ENCODE peak calls at places on chromosomes 4 and X, in four cellular contexts. One of them, this sample, is unnamed.

GRCh38 chr4:166535865-166536264 is 662.8 kb downstream of the TLL1 start:
- DNase-seq in endodermal cell: no peak
- DNase-seq in neuronal stem cell: no peak
- DNase-seq in neural progenitor cell: no peak
- DNase-seq in this sample: no peak

GRCh38 chrX:3221643-3222042 is 124.8 kb downstream of the MXRA5 start:
- DNase-seq in endodermal cell: no peak
- DNase-seq in neuronal stem cell: no peak
- DNase-seq in neural progenitor cell: no peak
- DNase-seq in this sample: no peak

GRCh38 chrX:133786382-133786781 is 199.0 kb downstream of the GPC3 start:
- DNase-seq in endodermal cell: no peak
- DNase-seq in neuronal stem cell: no peak
- DNase-seq in neural progenitor cell: no peak
- DNase-seq in this sample: no peak

GRCh38 chrX:154991476-154991875 is 31.0 kb downstream of the F8 start:
- DNase-seq in endodermal cell: no peak
- DNase-seq in neuronal stem cell: no peak
- DNase-seq in neural progenitor cell: no peak
- DNase-seq in this sample: no peak

GRCh38 chr4:149121015-149121404 is 678.8 kb upstream of the NR3C2 start:
- DNase-seq in endodermal cell: no peak
- DNase-seq in neuronal stem cell: no peak
- DNase-seq in neural progenitor cell: no peak
- DNase-seq in this sample: no peak

GRCh38 chr4:182486895-182487294 is 243.7 kb downstream of the TENM3 start:
- DNase-seq in endodermal cell: no peak
- DNase-seq in neuronal stem cell: no peak
- DNase-seq in neural progenitor cell: no peak
- DNase-seq in this sample: no peak

GRCh38 chr4:107380836-107381438 is 339.1 kb downstream of the PAPSS1 start:
- DNase-seq in endodermal cell: no peak
- DNase-seq in neuronal stem cell: no peak
- DNase-seq in neural progenitor cell: no peak
- DNase-seq in this sample: no peak

GRCh38 chr4:142036795-142037583 is 400.6 kb downstream of the IL15 start:
- DNase-seq in endodermal cell: no peak
- DNase-seq in neuronal stem cell: no peak
- DNase-seq in neural progenitor cell: no peak
- DNase-seq in this sample: no peak

GRCh38 chr4:7254736-7255487 is 62.6 kb downstream of the SORCS2 start:
- DNase-seq in endodermal cell: no peak
- DNase-seq in neuronal stem cell: no peak
- DNase-seq in neural progenitor cell: no peak
- DNase-seq in this sample: no peak

GRCh38 chr4:15352508-15352907 is 75.3 kb upstream of the C1QTNF7 start:
- DNase-seq in endodermal cell: no peak
- DNase-seq in neuronal stem cell: no peak
- DNase-seq in neural progenitor cell: no peak
- DNase-seq in this sample: no peak

GRCh38 chr4:24742335-24742734 is 53.0 kb upstream of the SOD3 start:
- DNase-seq in endodermal cell: no peak
- DNase-seq in neuronal stem cell: no peak
- DNase-seq in neural progenitor cell: no peak
- DNase-seq in this sample: no peak

GRCh38 chr4:173346074-173346473 is 11.9 kb upstream of the HMGB2 start:
- DNase-seq in endodermal cell: no peak
- DNase-seq in neuronal stem cell: no peak
- DNase-seq in neural progenitor cell: no peak
- DNase-seq in this sample: no peak

GRCh38 chr4:26433556-26433955 is 56.7 kb downstream of the CCKAR start:
- DNase-seq in endodermal cell: no peak
- DNase-seq in neuronal stem cell: no peak
- DNase-seq in neural progenitor cell: no peak
- DNase-seq in this sample: no peak

GRCh38 chrX:39762266-39762841 is 335.4 kb downstream of the BCOR start:
- DNase-seq in endodermal cell: no peak
- DNase-seq in neuronal stem cell: no peak
- DNase-seq in neural progenitor cell: no peak
- DNase-seq in this sample: no peak

GRCh38 chr4:167176723-167177367 is 57.4 kb downstream of the SPOCK3 start:
- DNase-seq in endodermal cell: no peak
- DNase-seq in neuronal stem cell: no peak
- DNase-seq in neural progenitor cell: no peak
- DNase-seq in this sample: peak; percentile 11

GRCh38 chr4:152780267-152780811 is 585 bp downstream of the ARFIP1 start:
- DNase-seq in endodermal cell: no peak
- DNase-seq in neuronal stem cell: no peak
- DNase-seq in neural progenitor cell: peak; percentile 52
- DNase-seq in this sample: no peak

GRCh38 chr4:155496294-155496626 is 119.5 kb upstream of the MAP9 start:
- DNase-seq in endodermal cell: no peak
- DNase-seq in neuronal stem cell: no peak
- DNase-seq in neural progenitor cell: no peak
- DNase-seq in this sample: no peak

GRCh38 chr4:155497306-155497705 is 120.5 kb upstream of the MAP9 start:
- DNase-seq in endodermal cell: no peak
- DNase-seq in neuronal stem cell: no peak
- DNase-seq in neural progenitor cell: no peak
- DNase-seq in this sample: no peak

GRCh38 chr4:155491336-155492131 is 114.8 kb upstream of the MAP9 start:
- DNase-seq in endodermal cell: no peak
- DNase-seq in neuronal stem cell: no peak
- DNase-seq in neural progenitor cell: no peak
- DNase-seq in this sample: no peak

GRCh38 chr4:155494037-155494718 is 117.4 kb upstream of the MAP9 start:
- DNase-seq in endodermal cell: no peak
- DNase-seq in neuronal stem cell: no peak
- DNase-seq in neural progenitor cell: no peak
- DNase-seq in this sample: no peak

DNA sequence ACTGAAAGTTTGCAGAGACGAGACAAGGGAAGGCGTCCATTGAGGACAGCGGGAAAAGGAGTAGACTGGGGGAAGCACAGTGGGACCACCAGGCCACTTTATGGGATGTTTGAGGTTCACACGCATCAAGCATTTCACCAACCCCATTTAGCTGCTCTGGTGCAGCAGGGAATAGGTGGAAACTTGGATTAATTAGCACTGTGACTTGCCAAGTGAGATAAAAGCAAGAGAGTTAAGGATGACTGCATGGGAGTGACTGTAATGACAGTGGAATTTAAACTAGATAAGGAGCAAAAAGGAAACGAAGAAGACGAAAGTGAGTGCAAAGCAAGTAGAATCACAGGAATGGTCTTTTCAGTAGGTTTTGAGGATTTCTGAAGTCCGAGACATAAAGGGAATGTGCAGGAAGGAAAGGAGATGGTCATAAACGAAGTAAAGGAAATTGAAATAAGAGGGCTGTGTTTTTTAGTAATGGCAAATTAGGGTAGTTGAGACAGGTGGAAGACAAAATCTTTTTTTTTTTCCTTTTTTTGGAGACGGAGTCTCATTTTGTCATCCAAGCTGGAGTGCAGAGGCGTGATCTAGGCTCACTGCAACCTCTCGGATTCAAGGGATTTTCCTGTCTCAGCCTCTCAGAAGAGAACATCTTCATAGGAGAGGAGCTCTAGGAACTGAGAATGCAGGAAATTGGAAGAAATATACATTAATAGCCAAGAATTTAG is 119.0 kb upstream of the MAP9 start:
- DNase-seq in endodermal cell: no peak
- DNase-seq in neuronal stem cell: no peak
- DNase-seq in neural progenitor cell: no peak
- DNase-seq in this sample: no peak
- H3K4me3 ChIP-seq in endodermal cell: peak overlapping the region; percentile 4
- H3K4me3 ChIP-seq in neuronal stem cell: no peak overlapping the region
- H3K4me3 ChIP-seq in neural progenitor cell: no peak overlapping the region
- H3K4me3 ChIP-seq in this sample: no peak overlapping the region

DNA sequence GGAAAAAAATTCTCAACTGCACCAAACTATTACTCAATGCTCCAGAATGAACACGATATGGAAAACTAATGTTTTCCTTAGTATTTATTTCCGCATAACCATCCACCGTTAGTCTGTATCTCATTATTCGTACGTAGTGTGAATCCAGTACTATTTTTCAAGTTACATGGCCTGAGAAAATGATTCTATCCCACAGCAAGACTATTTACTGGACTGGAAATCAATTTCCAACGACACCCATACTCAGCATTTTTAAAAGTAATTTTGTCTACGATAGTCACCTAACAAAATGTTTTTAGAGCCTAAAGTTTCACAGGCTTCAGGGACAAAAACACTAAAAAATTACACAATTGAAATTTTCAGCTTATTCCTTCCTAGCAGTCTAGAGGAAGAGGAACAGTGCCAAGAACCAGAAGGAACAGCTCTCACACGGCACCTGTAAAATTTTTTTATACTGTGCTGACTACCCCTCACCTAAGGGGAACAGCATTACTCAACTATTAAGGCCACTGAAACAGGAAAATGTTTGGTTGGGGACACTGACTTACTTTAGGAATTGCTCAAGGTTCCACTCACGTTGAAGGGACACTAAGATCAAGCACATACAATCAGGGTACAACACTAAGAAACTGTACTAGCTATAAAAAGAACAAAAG is 9.6 kb downstream of the UBE2D3 start:
- DNase-seq in endodermal cell: no peak
- DNase-seq in neuronal stem cell: no peak
- DNase-seq in neural progenitor cell: no peak
- DNase-seq in this sample: no peak
- H3K4me1 ChIP-seq in endodermal cell: no peaks in the 10 kb centered on the region
- H3K4me1 ChIP-seq in neuronal stem cell: no peaks in the 10 kb centered on the region
- H3K4me1 ChIP-seq in neural progenitor cell: peaks cover 37% of the 10 kb centered on the region
- H3K4me1 ChIP-seq in this sample: peaks cover 39% of the 10 kb centered on the region

GRCh38 chrX:149456476-149457245 is 48.4 kb downstream of the IDS start:
- DNase-seq in endodermal cell: no peak
- DNase-seq in neuronal stem cell: no peak
- DNase-seq in neural progenitor cell: no peak
- DNase-seq in this sample: no peak
- H3K4me3 ChIP-seq in endodermal cell: no peak overlapping the region
- H3K4me3 ChIP-seq in neuronal stem cell: no peak overlapping the region
- H3K4me3 ChIP-seq in neural progenitor cell: no peak overlapping the region
- H3K4me3 ChIP-seq in this sample: no peak overlapping the region

GRCh38 chr4:23590431-23590830 is 299.4 kb downstream of the PPARGC1A start:
- DNase-seq in endodermal cell: no peak
- DNase-seq in neuronal stem cell: no peak
- DNase-seq in neural progenitor cell: no peak
- DNase-seq in this sample: no peak
- H3K4me1 ChIP-seq in endodermal cell: no peaks in the 10 kb centered on the region
- H3K4me1 ChIP-seq in neuronal stem cell: no peaks in the 10 kb centered on the region
- H3K4me1 ChIP-seq in neural progenitor cell: no peaks in the 10 kb centered on the region
- H3K4me1 ChIP-seq in this sample: no peaks in the 10 kb centered on the region

DNA sequence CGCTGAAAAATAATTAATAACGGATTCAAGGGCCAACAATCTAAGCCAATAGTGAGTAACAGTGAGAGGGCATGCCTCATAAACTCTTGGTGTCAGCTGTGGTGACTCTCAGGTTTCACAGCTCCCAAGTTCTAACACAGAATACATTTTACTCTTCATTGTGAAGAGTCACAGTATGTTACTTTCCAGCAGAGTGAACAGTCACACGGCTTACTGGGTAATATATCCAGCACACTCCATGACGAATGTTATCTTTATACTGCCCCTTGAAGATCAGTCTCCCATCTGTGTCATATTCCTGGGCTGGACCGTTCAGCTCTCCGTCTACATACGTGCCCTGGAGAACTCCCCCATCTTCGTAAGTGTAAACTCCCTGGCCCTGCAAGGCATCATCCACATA is 23.1 kb downstream of the SETD7 start:
- DNase-seq in endodermal cell: no peak
- DNase-seq in neuronal stem cell: no peak
- DNase-seq in neural progenitor cell: no peak
- DNase-seq in this sample: no peak
- H3K4me3 ChIP-seq in endodermal cell: no peak overlapping the region
- H3K4me3 ChIP-seq in neuronal stem cell: no peak overlapping the region
- H3K4me3 ChIP-seq in neural progenitor cell: no peak overlapping the region
- H3K4me3 ChIP-seq in this sample: no peak overlapping the region

GRCh38 chr4:38129452-38129830 is 169.2 kb downstream of the PTTG2 start:
- DNase-seq in endodermal cell: no peak
- DNase-seq in neuronal stem cell: no peak
- DNase-seq in neural progenitor cell: no peak
- DNase-seq in this sample: no peak
- H3K4me1 ChIP-seq in endodermal cell: peaks cover 7% of the 10 kb centered on the region
- H3K4me1 ChIP-seq in neuronal stem cell: peaks cover 30% of the 10 kb centered on the region
- H3K4me1 ChIP-seq in neural progenitor cell: peaks cover 50% of the 10 kb centered on the region
- H3K4me1 ChIP-seq in this sample: peaks cover 37% of the 10 kb centered on the region

This sample was measured in pancreas.